ENCODE peak calls at places on chromosomes 7 and 10, in four cellular contexts. G is aorta, K is Caco-2, J is transverse colon. P is an unnamed sample. For H3K4me1, the result is how much of the 10 kb centered on the place peaks cover.

GRCh38 chr7:100119701-100120517 is 475 bp downstream of the CNPY4 start:
- DNase-seq in K (peak), J (peak), G (peak), P (peak)

GRCh38 chr10:62050941-62051433 is 149.5 kb downstream of the ARID5B start:
- DNase-seq in J (peak), G (peak), K (no peak), P (peak)

GRCh38 chr10:101452593-101452992 is 98.6 kb downstream of the BTRC start:
- DNase-seq in K (no peak), G (no peak), J (no peak), P (no peak)

GRCh38 chr7:40239755-40240303 is 105.0 kb downstream of the SUGCT start:
- DNase-seq in K (no peak), J (no peak), G (no peak), P (no peak)

GRCh38 chr10:61628875-61629513 is 33.7 kb upstream of the CABCOCO1 start:
- DNase-seq in G (no peak), J (no peak), K (no peak), P (no peak)

GRCh38 chr10:50554995-50555568 is 68.7 kb downstream of the SGMS1 start:
- DNase-seq in K (no peak), J (no peak), G (no peak), P (no peak)

GRCh38 chr10:83983578-83984255 is 155.6 kb upstream of the GHITM start:
- DNase-seq in K (no peak), G (no peak), J (no peak), P (no peak)

GRCh38 chr10:86364551-86365345 is 1.8 kb downstream of the GRID1 start:
- DNase-seq in J (no peak), G (peak), K (peak), P (no peak)

GRCh38 chr10:42836771-42837468 is 54.3 kb downstream of the BMS1 start:
- DNase-seq in G (no peak), J (peak), K (no peak), P (no peak)

GRCh38 chr7:141697211-141697871 is 4.6 kb downstream of the DENND11 start:
- DNase-seq in K (no peak), J (no peak), G (peak), P (no peak)

GRCh38 chr7:51477323-51477722 is 160.7 kb upstream of the COBL start:
- DNase-seq in J (no peak), K (no peak), G (no peak), P (no peak)

GRCh38 chr7:6530626-6531491 is 20.4 kb downstream of the GRID2IP start:
- DNase-seq in G (no peak), J (peak), K (no peak), P (peak)

GRCh38 chr7:92645531-92646061 is 55.4 kb upstream of the FAM133B start:
- DNase-seq in K (peak), J (peak), G (no peak), P (peak)

GRCh38 chr10:123743441-123744225 is 77.5 kb downstream of the GPR26 start:
- DNase-seq in J (no peak), G (no peak), K (no peak), P (no peak)

GRCh38 chr7:151590071-151590800 is 70.5 kb upstream of the RHEB start:
- DNase-seq in G (no peak), J (peak), K (no peak), P (no peak)

GRCh38 chr7:42237891-42238531 is 1.0 kb upstream of the GLI3 start:
- DNase-seq in K (no peak), J (peak), G (peak), P (no peak)

GRCh38 chr10:119395287-119396007 is 147.1 kb downstream of the RGS10 start:
- DNase-seq in J (no peak), G (peak), K (no peak), P (peak)
- H3K4me1 ChIP-seq in J (under half), G (under half), K (under half), P (under half)

DNA sequence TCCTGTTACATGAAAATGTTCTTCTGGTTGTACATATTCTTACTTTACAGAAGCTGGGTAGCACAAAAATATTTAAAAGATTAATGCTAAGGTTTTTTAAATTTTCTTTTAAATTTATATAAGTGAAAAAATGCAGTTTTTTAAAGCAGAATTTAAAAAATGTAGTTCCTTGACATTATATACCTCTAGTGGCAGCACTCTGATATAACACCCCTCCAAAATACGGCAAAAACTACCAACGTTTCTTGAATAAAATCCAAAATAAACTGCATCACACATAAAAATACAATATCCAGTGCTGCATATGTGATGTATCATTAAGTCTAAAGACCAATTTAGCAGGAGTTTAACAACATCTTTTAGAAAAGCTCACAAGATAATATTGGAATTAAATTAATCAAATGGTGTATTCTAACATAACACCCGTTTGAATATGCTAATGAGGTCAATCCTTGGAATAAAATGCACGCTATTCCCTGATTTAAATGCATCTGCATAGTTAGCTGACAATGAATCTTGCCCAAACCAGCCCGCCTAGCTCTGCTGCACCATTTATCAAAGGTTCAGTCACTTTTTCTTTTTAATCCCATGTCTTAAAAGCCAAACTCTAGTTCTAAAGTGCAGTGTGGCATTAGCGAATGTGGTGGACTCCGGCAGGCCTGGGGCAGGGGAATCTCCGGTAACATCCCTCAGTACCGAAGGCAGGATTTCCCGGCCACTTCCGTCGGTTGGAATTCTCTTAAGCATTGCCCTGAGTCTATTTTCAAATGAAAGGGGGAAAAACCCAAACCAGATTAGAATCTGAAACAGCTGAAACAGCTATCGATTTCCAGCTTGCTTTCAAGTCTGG is 1.2 kb downstream of the TCERG1L start:
- DNase-seq in J (no peak), G (no peak), K (no peak), P (no peak)
- H3K4me3 ChIP-seq in J (no peak), G (no peak), K (no peak), P (peak)

GRCh38 chr10:125021686-125022374 is 79.9 kb downstream of the ZRANB1 start:
- DNase-seq in J (no peak), G (peak), K (no peak), P (no peak)
- H3K4me1 ChIP-seq in J (under half), G (under half), K (under half), P (half or more)

DNA sequence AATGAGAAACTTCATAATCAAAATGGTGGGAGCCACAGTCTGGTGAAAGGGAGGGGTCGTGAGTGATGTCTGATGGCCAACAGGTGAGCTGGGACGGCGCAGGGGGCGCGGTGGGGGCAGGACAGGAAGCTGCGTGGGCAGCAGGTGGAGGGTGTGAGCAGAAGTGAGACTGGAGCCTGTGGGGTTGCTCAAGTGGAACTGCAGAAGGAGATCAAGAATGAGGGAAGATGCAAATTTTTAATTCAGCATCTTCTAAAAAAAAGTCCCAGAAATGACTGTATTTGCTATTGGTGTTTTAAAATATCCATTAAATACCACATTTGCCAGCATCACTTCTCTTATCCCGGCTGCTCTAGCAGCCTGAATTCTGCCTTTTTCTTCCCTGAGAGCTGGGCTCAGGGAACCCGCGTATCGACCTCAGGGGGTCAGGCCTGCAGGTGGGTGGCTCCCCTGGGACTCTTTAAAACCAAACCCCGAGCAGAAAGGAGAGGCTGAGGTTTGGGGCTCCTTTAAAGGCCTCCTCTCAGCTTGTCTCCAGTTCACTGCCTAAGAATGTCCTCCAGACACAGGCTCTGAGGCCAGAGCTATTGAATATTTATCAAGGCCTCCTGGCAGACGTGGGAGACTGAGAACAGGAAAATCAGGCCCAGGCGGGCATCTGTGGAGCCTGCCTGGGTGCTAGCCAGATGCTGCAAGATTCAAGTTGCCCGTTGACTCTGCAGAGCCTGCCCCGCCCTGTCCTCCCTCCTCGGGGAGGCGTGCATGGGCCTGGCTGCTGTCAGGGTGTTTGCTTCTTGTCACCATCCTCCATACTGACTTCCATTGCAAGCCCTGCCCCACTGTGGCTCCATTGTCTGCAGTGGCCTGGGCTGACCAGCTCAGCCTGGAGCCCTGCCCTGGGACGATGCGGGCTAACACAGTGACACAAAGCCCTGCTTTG is 53.9 kb downstream of the SYPL1 start:
- DNase-seq in G (no peak), K (no peak), J (peak), P (peak)
- H3K4me3 ChIP-seq in G (no peak), K (no peak), J (no peak), P (no peak)

GRCh38 chr10:132608511-132609195 is 71.1 kb downstream of the INPP5A start:
- DNase-seq in J (no peak), G (peak), K (peak), P (no peak)

GRCh38 chr10:132606031-132606491 is 68.5 kb downstream of the INPP5A start:
- DNase-seq in K (no peak), J (no peak), G (peak), P (no peak)

GRCh38 chr10:132606536-132607316 is 69.1 kb downstream of the INPP5A start:
- DNase-seq in G (peak), J (no peak), K (no peak), P (peak)

GRCh38 chr10:132607961-132608495 is 70.4 kb downstream of the INPP5A start:
- DNase-seq in G (peak), K (no peak), J (no peak), P (no peak)

DNA sequence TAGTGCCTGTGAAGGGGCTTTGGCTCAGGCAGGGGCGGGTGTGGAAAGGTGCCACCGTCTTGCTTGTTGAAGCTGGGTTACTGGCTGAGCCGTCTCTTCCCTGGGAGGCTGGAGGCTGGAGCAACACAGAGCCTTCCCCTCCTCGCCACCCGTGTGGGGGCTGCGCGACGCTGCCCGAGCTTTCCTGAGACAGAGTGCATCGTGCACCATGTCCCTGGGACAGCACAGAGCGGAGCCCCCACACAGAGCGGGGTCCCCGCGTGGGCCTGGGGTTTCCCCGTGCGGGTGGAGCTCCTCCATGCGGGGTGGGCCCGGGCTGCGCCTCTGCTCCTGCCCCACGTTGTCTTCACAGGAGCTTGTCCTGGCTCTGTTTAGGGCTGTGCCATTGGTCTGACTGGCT is 69.9 kb downstream of the INPP5A start:
- DNase-seq in G (peak), J (no peak), K (no peak), P (no peak)
- H3K4me1 ChIP-seq in G (under half), J (under half), K (under half), P (half or more)

DNA sequence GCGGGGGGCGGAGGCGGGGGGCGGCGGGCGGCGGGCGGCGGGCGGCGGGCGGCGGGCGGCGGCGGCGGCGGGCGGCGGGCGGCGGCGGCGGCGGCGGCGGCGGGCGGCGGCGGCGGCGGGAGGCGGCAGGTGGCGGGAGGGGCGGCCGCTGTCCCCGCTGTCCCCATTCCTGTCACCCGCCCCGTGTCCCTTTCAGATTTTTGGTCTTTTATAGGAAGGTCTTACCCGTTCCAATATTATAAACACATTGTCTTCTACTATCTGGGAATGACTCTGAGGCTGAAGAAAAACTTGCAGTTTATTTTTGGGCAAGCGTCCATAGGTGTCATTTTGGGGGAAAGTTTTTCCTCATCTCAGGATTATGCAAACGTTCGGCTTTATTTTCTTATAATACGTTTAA is 530 bp downstream of the ZNF713 start:
- DNase-seq in G (no peak), J (no peak), K (no peak), P (no peak)
- H3K4me3 ChIP-seq in G (peak), J (peak), K (peak), P (peak)

GRCh38 chr10:125130260-125130659 is 30.1 kb downstream of the CTBP2 start:
- DNase-seq in G (peak), J (no peak), K (no peak), P (no peak)
- H3K4me1 ChIP-seq in G (under half), J (under half), K (under half), P (half or more)